ENCODE peak calls at places on chromosomes 16 and 17, in six cellular contexts. V, Y, B, M, L and T are unnamed samples.

GRCh38 chr17:41278176-41278955 is 2.9 kb downstream of the KRTAP9-7 start:
- DNase-seq in V (no peak), Y (no peak), B (no peak), M (no peak), L (no peak), T (no peak)

GRCh38 chr17:55089955-55090573 is 121.5 kb downstream of the STXBP4 start:
- DNase-seq in V (no peak), Y (peak), B (peak), M (no peak), L (no peak), T (peak)

GRCh38 chr16:29971304-29971703 is 2.4 kb upstream of the TAOK2 start:
- DNase-seq in V (no peak), Y (no peak), B (no peak), M (no peak), L (no peak), T (no peak)

GRCh38 chr16:49203361-49203760 is 78.3 kb downstream of the CBLN1 start:
- DNase-seq in V (no peak), Y (no peak), B (no peak), M (no peak), L (no peak), T (no peak)

GRCh38 chr17:14336418-14336817 is 35.5 kb downstream of the HS3ST3B1 start:
- DNase-seq in V (no peak), Y (no peak), B (no peak), M (no peak), L (no peak), T (no peak)

GRCh38 chr17:31275126-31275525 is 21.9 kb downstream of the OMG start:
- DNase-seq in V (no peak), Y (no peak), B (no peak), M (no peak), L (no peak), T (no peak)

GRCh38 chr17:17173921-17174320 is 32.2 kb downstream of the PLD6 start:
- DNase-seq in V (no peak), Y (no peak), B (no peak), M (no peak), L (no peak), T (no peak)

GRCh38 chr16:70437582-70438324 is 1.1 kb downstream of the ST3GAL2 start:
- DNase-seq in V (no peak), Y (no peak), B (no peak), M (no peak), L (peak), T (no peak)

GRCh38 chr16:61909074-61909473 is 127.2 kb downstream of the CDH8 start:
- DNase-seq in V (no peak), Y (no peak), B (no peak), M (no peak), L (no peak), T (no peak)

GRCh38 chr17:44719444-44719843 is 11.0 kb downstream of the DBF4B start:
- DNase-seq in V (no peak), Y (no peak), B (no peak), M (no peak), L (no peak), T (no peak)

GRCh38 chr16:1332618-1333148 is 762 bp upstream of the BAIAP3 start:
- DNase-seq in V (no peak), Y (no peak), B (no peak), M (no peak), L (no peak), T (no peak)
- H3K4me3 ChIP-seq in V (peak), Y (peak), B (no peak), M (peak), L (no peak), T (peak)

GRCh38 chr17:607341-608060 is 107.1 kb downstream of the VPS53 start:
- DNase-seq in V (no peak), Y (no peak), B (no peak), M (no peak), L (no peak), T (no peak)
- H3K4me3 ChIP-seq in V (no peak), Y (no peak), B (no peak), M (no peak), L (no peak), T (no peak)

GRCh38 chr17:43396491-43397060 is 2.2 kb upstream of the ARL4D start:
- DNase-seq in V (no peak), Y (no peak), B (no peak), M (no peak), L (no peak), T (no peak)
- H3K4me3 ChIP-seq in V (no peak), Y (no peak), B (no peak), M (no peak), L (no peak), T (no peak)

GRCh38 chr17:42784811-42785592 is 4.6 kb downstream of the WNK4 start:
- DNase-seq in V (no peak), Y (no peak), B (no peak), M (no peak), L (no peak), T (no peak)
- H3K4me3 ChIP-seq in V (no peak), Y (no peak), B (no peak), M (no peak), L (no peak), T (no peak)